ENCODE peak calls at places on chromosomes 13 and 19, in four cellular contexts. Y is H1, I is thyroid gland, W is A549. Q is an unnamed sample. For H3K4me1, the result is how much of the 10 kb centered on the place peaks cover.

GRCh38 chr13:84867246-84867645 is 932.0 kb downstream of the SLITRK6 start:
- DNase-seq in W (no peak), Y (no peak), I (no peak), Q (no peak)

GRCh38 chr13:26469602-26470001 is 87.9 kb upstream of the WASF3 start:
- DNase-seq in Y (no peak), W (no peak), I (no peak), Q (no peak)

GRCh38 chr13:76944457-76944856 is 3.9 kb upstream of the ACOD1 start:
- DNase-seq in I (no peak), W (no peak), Y (no peak), Q (no peak)

GRCh38 chr13:39407138-39407537 is 195.9 kb downstream of the LHFPL6 start:
- DNase-seq in I (no peak), Y (no peak), W (no peak), Q (no peak)

GRCh38 chr19:50492303-50493052 is 15.8 kb upstream of the GARIN5A start:
- DNase-seq in I (no peak), Y (no peak), W (no peak), Q (no peak)

GRCh38 chr19:18109731-18110671 is 12.4 kb downstream of the MAST3 start:
- DNase-seq in Y (no peak), I (peak), W (no peak), Q (peak)

GRCh38 chr19:45097776-45098520 is 5.0 kb downstream of the PPP1R37 start:
- DNase-seq in I (no peak), Y (no peak), W (peak), Q (no peak)

GRCh38 chr13:87169337-87169736 is 501.8 kb upstream of the SLITRK5 start:
- DNase-seq in W (no peak), Y (no peak), I (no peak), Q (no peak)

GRCh38 chr13:97306646-97307045 is 84.5 kb downstream of the MBNL2 start:
- DNase-seq in Y (no peak), I (no peak), W (no peak), Q (no peak)

GRCh38 chr13:27822873-27823311 is 30.6 kb downstream of the GSX1 start:
- DNase-seq in Y (no peak), I (no peak), W (no peak), Q (no peak)

GRCh38 chr19:41310031-41310831 is at the start of gene CCDC97:
- DNase-seq in I (peak), W (peak), Y (peak), Q (peak)

GRCh38 chr13:44437356-44438233 is 64.0 kb downstream of the SERP2 start:
- DNase-seq in I (no peak), W (no peak), Y (no peak), Q (peak)

GRCh38 chr13:27371932-27372331 is 52.5 kb upstream of the GTF3A start:
- DNase-seq in Y (no peak), W (no peak), I (no peak), Q (no peak)

GRCh38 chr13:24644051-24644450 is 36.2 kb upstream of the ATP12A start:
- DNase-seq in I (no peak), W (no peak), Y (no peak), Q (no peak)

GRCh38 chr13:24650157-24650556 is 30.1 kb upstream of the ATP12A start:
- DNase-seq in W (no peak), I (no peak), Y (no peak), Q (no peak)

GRCh38 chr19:45195764-45196163 is 17.2 kb downstream of the BLOC1S3 start:
- DNase-seq in I (no peak), Y (no peak), W (no peak), Q (no peak)

GRCh38 chr13:49304763-49305695 is 57.3 kb downstream of the CDADC1 start:
- DNase-seq in W (no peak), I (peak), Y (no peak), Q (no peak)
- H3K4me1 ChIP-seq in W (under half), I (under half), Y (under half), Q (under half)

DNA sequence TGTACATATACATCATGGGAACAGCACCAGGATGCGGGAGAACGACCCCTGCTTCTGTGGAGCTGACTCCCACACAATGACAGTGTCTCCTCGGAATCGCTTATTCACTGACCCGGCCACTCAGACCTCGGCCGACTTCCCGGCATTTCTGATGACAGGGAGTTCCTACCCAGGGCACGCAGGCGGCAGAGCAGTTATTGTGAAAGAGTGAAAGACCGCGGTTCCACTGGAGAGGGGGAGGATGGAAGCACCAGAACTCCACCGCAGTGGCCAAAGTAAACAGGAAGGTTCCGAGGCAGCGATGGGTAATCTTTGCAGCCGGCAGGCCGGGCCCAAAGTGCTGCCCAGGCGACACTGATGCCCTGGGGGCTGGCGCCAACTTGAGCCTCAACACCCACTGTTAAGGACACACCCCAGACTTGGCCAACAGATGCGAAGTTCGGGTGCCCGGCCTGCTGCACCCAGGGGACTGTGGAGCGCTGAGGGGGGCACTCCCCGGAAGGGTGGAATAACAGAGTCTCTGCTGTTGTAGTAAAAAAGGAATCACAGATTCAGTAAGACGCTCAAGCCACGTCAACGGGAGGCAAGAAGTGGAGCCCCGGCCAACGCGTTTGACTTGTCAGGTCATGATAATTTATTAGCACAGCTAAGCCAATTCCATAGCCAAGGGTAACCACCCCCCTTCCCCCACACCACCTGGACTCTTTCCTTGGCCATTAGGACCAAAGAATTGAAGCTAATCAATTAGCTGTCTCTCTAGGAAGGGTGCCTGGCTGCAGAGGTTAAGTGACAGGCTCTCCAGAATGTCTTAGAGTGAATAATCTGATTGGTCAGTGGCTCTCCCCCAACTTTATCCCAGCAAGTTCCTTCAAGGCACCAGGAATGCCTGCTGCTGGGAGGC is 5.8 kb downstream of the MLLT1 start:
- DNase-seq in W (no peak), Y (no peak), I (peak), Q (no peak)
- H3K4me3 ChIP-seq in W (no peak), Y (no peak), I (no peak), Q (no peak)

GRCh38 chr19:35155981-35156672 is 1.6 kb downstream of the FXYD5 start:
- DNase-seq in Y (no peak), W (no peak), I (no peak), Q (no peak)
- H3K4me1 ChIP-seq in Y (under half), W (under half), I (under half), Q (under half)

GRCh38 chr19:38375748-38376147 is 1.4 kb downstream of the PSMD8 start:
- DNase-seq in W (no peak), I (no peak), Y (no peak), Q (no peak)

GRCh38 chr19:38381138-38381537 is 6.7 kb downstream of the GGN start:
- DNase-seq in W (no peak), Y (no peak), I (no peak), Q (no peak)

GRCh38 chr19:38376576-38376975 is 2.2 kb downstream of the PSMD8 start:
- DNase-seq in W (no peak), I (no peak), Y (no peak), Q (no peak)

GRCh38 chr19:38377052-38377451 is 2.7 kb downstream of the PSMD8 start:
- DNase-seq in Y (no peak), W (no peak), I (no peak), Q (no peak)

GRCh38 chr19:38378866-38379265 is 4.5 kb downstream of the PSMD8 start:
- DNase-seq in Y (no peak), I (no peak), W (no peak), Q (no peak)
- H3K4me3 ChIP-seq in Y (no peak), I (no peak), W (no peak), Q (no peak)

GRCh38 chr19:33293255-33294057 is 8.9 kb downstream of the CEBPA start:
- DNase-seq in I (peak), W (peak), Y (no peak), Q (no peak)

GRCh38 chr19:33290956-33291622 is 11.2 kb downstream of the CEBPA start:
- DNase-seq in W (peak), Y (no peak), I (no peak), Q (no peak)

GRCh38 chr19:33294058-33294798 is 8.1 kb downstream of the CEBPA start:
- DNase-seq in I (no peak), W (no peak), Y (no peak), Q (no peak)

GRCh38 chr19:33291623-33292534 is 10.5 kb downstream of the CEBPA start:
- DNase-seq in I (no peak), Y (no peak), W (no peak), Q (no peak)

GRCh38 chr19:33292595-33293254 is 9.6 kb downstream of the CEBPA start:
- DNase-seq in I (peak), Y (no peak), W (no peak), Q (no peak)
- H3K4me1 ChIP-seq in I (under half), Y (under half), W (under half), Q (under half)

DNA sequence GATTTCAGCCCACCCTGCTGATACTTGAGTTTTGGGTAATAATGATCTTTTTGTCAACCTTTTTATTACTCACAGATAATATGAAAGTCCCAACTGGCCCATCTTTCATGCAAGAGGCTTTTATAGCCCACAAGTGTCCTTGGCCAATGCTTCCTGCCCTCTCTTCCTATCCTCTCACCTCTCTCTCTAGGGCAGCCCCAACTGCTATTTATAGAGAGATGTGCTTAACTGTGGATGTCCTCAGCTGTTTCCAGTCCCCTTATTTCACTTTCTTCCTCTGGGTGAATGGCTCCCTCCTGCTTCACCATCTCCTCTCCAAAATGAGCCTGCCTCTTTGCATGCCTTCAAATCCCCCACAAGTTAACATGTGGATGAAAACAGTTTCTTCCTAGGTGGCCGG is 27.4 kb downstream of the ARHGEF7 start:
- DNase-seq in W (no peak), Y (no peak), I (no peak), Q (no peak)
- H3K4me3 ChIP-seq in W (no peak), Y (no peak), I (no peak), Q (no peak)

GRCh38 chr13:30074955-30075614 is 224.7 kb upstream of the UBL3 start:
- DNase-seq in I (no peak), W (no peak), Y (no peak), Q (no peak)

GRCh38 chr13:30079501-30079900 is 227.8 kb downstream of the KATNAL1 start:
- DNase-seq in W (no peak), I (peak), Y (no peak), Q (no peak)

GRCh38 chr13:30081331-30081730 is 226.0 kb downstream of the KATNAL1 start:
- DNase-seq in I (no peak), Y (no peak), W (no peak), Q (no peak)

GRCh38 chr13:30078059-30078458 is 227.6 kb upstream of the UBL3 start:
- DNase-seq in Y (no peak), I (peak), W (no peak), Q (no peak)

DNA sequence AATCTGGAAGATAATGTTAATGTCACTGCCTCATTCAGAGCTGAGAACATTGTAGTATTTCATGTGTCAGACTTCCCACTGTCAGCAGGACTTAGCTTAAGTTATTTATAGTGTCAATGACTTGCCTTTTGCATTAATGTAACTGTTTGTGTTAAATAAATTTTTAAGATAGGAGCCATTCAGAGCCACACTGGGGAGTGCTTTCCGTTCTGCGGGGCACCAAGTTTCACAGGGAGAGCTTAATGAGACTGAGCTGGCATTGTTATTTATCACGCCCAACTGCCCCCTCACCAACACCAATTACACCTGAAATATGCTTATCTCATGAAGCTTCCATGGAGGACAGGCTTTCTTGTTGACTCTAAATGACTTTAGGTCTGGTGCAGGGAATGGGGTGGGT is 226.9 kb upstream of the UBL3 start:
- DNase-seq in Y (no peak), I (no peak), W (no peak), Q (no peak)
- H3K4me1 ChIP-seq in Y (under half), I (under half), W (under half), Q (under half)

DNA sequence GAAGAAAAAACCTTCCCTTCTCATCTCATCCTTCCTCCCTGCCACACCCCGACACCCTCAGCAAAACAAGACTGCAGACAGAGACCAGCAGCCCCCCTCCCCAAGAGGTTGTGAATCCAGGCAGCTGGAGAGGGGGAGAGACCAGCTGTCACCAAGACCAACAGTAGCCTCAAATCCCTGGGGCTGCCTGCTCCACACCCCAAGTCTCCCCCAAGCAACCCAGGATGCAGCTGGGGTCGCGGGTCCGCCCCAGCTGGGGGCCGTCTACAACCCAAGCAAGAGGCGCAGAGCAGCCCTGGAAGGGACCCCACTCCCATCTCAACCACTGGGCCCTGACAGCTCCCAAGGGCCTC is 7.1 kb downstream of the KLF16 start:
- DNase-seq in W (no peak), Y (no peak), I (no peak), Q (peak)
- H3K4me3 ChIP-seq in W (no peak), Y (no peak), I (no peak), Q (peak)

GRCh38 chr13:50073340-50073739 is 58.1 kb downstream of the KCNRG start:
- DNase-seq in W (no peak), I (no peak), Y (no peak), Q (no peak)

GRCh38 chr13:50075619-50076097 is 60.4 kb downstream of the KCNRG start:
- DNase-seq in W (no peak), I (no peak), Y (no peak), Q (no peak)

GRCh38 chr13:50072676-50073075 is 57.4 kb downstream of the KCNRG start:
- DNase-seq in W (no peak), I (no peak), Y (no peak), Q (no peak)

GRCh38 chr13:50071399-50071798 is 56.2 kb downstream of the KCNRG start:
- DNase-seq in I (no peak), Y (no peak), W (no peak), Q (no peak)

GRCh38 chr13:50074843-50075242 is 59.6 kb downstream of the KCNRG start:
- DNase-seq in W (no peak), Y (no peak), I (no peak), Q (no peak)
- H3K4me1 ChIP-seq in W (half or more), Y (under half), I (under half), Q (under half)

DNA sequence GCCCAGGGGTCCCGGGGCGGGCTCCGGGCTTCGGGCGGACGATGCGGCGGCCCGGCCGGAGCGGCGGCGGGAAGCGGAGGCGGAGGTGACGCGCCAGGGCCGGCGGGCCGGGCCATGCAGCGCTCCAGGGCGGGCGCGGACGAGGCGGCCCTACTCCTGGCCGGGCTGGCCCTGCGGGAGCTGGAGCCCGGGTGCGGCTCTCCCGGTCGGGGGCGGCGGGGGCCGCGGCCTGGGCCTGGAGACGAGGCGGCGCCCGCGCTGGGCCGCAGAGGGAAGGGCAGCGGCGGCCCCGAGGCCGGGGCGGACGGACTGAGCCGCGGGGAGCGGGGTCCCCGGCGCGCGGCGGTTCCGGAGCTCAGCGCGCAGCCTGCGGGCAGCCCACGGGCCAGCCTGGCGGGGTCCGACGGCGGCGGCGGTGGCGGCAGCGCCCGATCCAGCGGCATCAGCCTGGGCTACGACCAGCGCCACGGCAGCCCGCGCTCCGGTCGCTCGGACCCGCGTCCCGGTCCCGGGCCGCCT is 362 bp downstream of the WTIP start:
- DNase-seq in I (no peak), W (peak), Y (no peak), Q (no peak)
- H3K4me3 ChIP-seq in I (no peak), W (peak), Y (peak), Q (no peak)

Q was measured in naive thymus-derived CD4-positive, alpha-beta T cell.